ENCODE peak calls at places on chromosomes 6 and 20, in five cellular contexts. Z, V, A, L and Q are unnamed samples.

GRCh38 chr6:3247255-3248146 is 11.2 kb upstream of the PSMG4 start:
- DNase-seq in Z (no peak), V (peak), A (no peak), L (peak), Q (peak)

GRCh38 chr20:63102720-63103375 is 96.1 kb upstream of the BHLHE23 start:
- DNase-seq in Z (no peak), V (peak), L (no peak), A (no peak), Q (no peak)

GRCh38 chr6:322940-323729 is 30.8 kb downstream of the DUSP22 start:
- DNase-seq in L (no peak), A (no peak), V (no peak), Z (no peak), Q (no peak)

GRCh38 chr6:161869491-161869890 is 595.6 kb upstream of the AGPAT4 start:
- DNase-seq in Z (no peak), L (no peak), V (no peak), A (no peak), Q (no peak)

GRCh38 chr20:54231006-54231405 is 23.1 kb downstream of the PFDN4 start:
- DNase-seq in A (no peak), V (no peak), Z (no peak), L (no peak), Q (no peak)

GRCh38 chr6:169225887-169226286 is 27.8 kb downstream of the THBS2 start:
- DNase-seq in L (no peak), Z (no peak), A (no peak), V (no peak), Q (no peak)

GRCh38 chr6:127951172-127951995 is 50.5 kb upstream of the THEMIS start:
- DNase-seq in A (no peak), Z (no peak), L (peak), V (no peak), Q (no peak)

GRCh38 chr20:34922654-34923381 is 32.8 kb downstream of the GSS start:
- DNase-seq in A (no peak), Z (no peak), V (peak), L (peak), Q (no peak)

GRCh38 chr20:4683261-4683660 is 38.4 kb upstream of the PRND start:
- DNase-seq in Z (no peak), L (no peak), A (no peak), V (no peak), Q (no peak)

GRCh38 chr6:149452062-149452939 is 32.5 kb downstream of the ZC3H12D start:
- DNase-seq in Z (no peak), L (no peak), V (no peak), A (no peak), Q (no peak)

GRCh38 chr6:55536579-55536978 is 42.4 kb downstream of the HMGCLL1 start:
- DNase-seq in L (no peak), A (no peak), Z (no peak), V (no peak), Q (no peak)

GRCh38 chr6:35694462-35694861 is 5.7 kb upstream of the FKBP5 start:
- DNase-seq in V (peak), L (peak), Z (no peak), A (no peak), Q (no peak)

GRCh38 chr6:1388081-1388926 is 1.1 kb upstream of the FOXF2 start:
- DNase-seq in Z (no peak), A (peak), L (no peak), V (no peak), Q (peak)

GRCh38 chr20:4320284-4320683 is 304.9 kb upstream of the RNF24 start:
- DNase-seq in Z (no peak), L (no peak), V (no peak), A (no peak), Q (no peak)

GRCh38 chr6:75280131-75280855 is 4.3 kb downstream of the TMEM30A start:
- DNase-seq in V (peak), Z (no peak), A (no peak), L (no peak), Q (no peak)

GRCh38 chr6:136050475-136050874 is 199.0 kb downstream of the PDE7B start:
- DNase-seq in L (no peak), A (no peak), V (no peak), Z (no peak), Q (no peak)

GRCh38 chr6:15623282-15624116 is 39.3 kb downstream of the DTNBP1 start:
- DNase-seq in A (no peak), L (peak), Z (no peak), V (peak), Q (no peak)

GRCh38 chr6:161169690-161170089 is 104.2 kb downstream of the AGPAT4 start:
- DNase-seq in L (no peak), V (peak), Z (no peak), A (no peak), Q (no peak)

GRCh38 chr20:5722927-5723326 is 27.3 kb upstream of the SHLD1 start:
- DNase-seq in A (no peak), V (no peak), Z (no peak), L (no peak), Q (no peak)

GRCh38 chr6:119310486-119311036 is 39.0 kb downstream of the MAN1A1 start:
- DNase-seq in V (peak), L (peak), A (no peak), Z (no peak), Q (no peak)
- H2BK12ac ChIP-seq in V (peak), L (no peak), A (no peak), Z (no peak), Q (no peak)

GRCh38 chr6:39792501-39793450 is 600 bp downstream of the DAAM2 start:
- DNase-seq in V (no peak), L (no peak), Z (no peak), A (no peak), Q (peak)
- H3K14ac ChIP-seq in V (no peak), L (peak), Z (no peak), A (peak), Q (peak)

DNA sequence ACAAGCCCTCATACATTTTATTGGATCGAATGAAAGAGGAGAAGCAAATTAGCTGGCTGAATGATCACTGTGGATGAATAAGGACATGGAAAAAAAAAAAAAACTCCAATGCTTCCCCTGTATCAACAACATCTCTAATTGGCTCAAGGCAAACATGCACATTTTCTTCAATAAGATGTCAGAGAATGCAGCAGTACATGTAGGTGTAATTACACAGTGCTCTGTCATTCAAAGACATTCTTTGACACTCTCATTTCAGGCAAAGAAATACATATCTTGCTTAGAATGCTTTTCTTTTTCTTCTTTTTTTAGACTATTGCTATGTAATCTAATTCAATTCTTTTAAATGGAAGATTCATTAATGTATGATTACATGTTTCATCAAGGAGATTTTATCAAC is 153.5 kb downstream of the PHACTR1 start:
- DNase-seq in A (no peak), V (no peak), Z (no peak), L (no peak), Q (no peak)
- H2BK5ac ChIP-seq in A (no peak), V (no peak), Z (no peak), L (no peak), Q (no peak)

GRCh38 chr6:77228279-77228678 is 235.0 kb downstream of the HTR1B start:
- DNase-seq in Z (no peak), V (peak), A (no peak), L (no peak), Q (no peak)

GRCh38 chr6:77231438-77232305 is 231.6 kb downstream of the HTR1B start:
- DNase-seq in V (peak), A (peak), L (no peak), Z (no peak), Q (no peak)
- H2BK12ac ChIP-seq in V (no peak), A (no peak), L (no peak), Z (no peak), Q (no peak)

GRCh38 chr6:80454661-80455365 is 348.3 kb downstream of the BCKDHB start:
- DNase-seq in A (no peak), L (no peak), Z (no peak), V (peak), Q (no peak)
- H3K14ac ChIP-seq in A (no peak), L (no peak), Z (no peak), V (no peak), Q (no peak)

GRCh38 chr6:108960601-108961000 is 112.4 kb downstream of the ARMC2 start:
- DNase-seq in L (no peak), A (no peak), V (no peak), Z (no peak), Q (no peak)
- H2BK5ac ChIP-seq in L (no peak), A (no peak), V (no peak), Z (no peak), Q (no peak)

GRCh38 chr20:19646963-19647362 is 111.1 kb upstream of the RIN2 start:
- DNase-seq in Z (no peak), L (no peak), V (no peak), A (no peak), Q (no peak)
- H2BK12ac ChIP-seq in Z (no peak), L (no peak), V (no peak), A (no peak), Q (no peak)

DNA sequence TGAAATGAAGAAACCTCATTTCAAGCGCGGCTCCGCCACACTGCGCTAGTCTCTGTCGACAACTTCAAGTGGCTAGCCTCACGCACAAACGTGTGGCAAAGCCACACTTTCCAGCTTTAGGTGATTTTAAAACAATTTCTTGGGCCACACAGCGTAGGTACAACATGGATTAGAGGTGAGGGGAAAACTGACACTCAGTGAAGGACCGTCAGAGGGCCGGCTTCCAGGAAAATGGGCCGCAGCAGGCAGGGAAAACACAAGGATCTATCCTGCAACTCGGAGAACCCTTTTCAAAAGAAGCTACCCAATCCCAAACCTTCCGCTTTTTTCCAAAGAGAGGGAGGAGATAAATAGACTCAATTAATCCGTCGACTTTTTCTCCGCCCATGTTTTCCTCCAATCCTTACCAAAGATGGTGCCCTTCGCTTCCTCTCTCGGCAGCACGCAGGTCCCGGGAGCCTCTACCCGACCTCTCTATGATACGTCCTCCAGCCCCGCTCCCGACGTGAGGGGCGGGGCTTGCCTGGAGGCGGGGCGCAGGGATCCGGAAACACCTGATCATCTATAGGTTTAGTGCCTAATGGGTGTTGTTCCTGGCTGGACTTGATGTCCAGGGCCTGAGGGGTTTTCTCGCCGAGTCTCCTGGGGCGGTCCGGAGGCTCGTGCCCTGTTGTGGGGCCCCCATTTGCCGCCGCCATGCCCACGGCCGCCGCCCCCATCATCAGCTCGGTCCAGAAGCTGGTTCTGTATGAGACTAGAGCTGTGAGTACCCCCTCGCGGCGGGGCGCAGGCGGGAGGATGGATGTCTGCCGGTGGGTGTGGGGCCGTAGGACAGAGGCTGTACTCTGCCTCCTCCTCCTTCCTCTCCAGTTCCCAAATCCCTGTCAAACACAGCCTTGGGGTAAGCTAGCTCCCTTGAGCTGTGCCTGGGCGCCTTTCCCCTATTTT is at the start of the genes AK9 and FIG4:
- DNase-seq in Z (peak), A (peak), V (peak), L (peak), Q (peak)
- H3K14ac ChIP-seq in Z (no peak), A (no peak), V (no peak), L (peak), Q (peak)